ENCODE peak calls at places on chromosomes 3 and 15, in ten cellular contexts. D, O, S, Z, B, L, C, A, X and P are unnamed samples.

GRCh38 chr3:149401215-149401925 is 23.9 kb upstream of the TM4SF1 start:
- DNase-seq in D (no peak), O (no peak), S (no peak), Z (no peak), B (peak), L (peak), C (peak), A (no peak), X (no peak), P (no peak)

GRCh38 chr3:158781859-158782258 is 20.0 kb upstream of the MFSD1 start:
- DNase-seq in D (no peak), O (no peak), S (no peak), Z (no peak), B (no peak), L (no peak), C (no peak), A (no peak), X (no peak), P (no peak)

GRCh38 chr15:56244237-56244810 is 645 bp upstream of the RFX7 start:
- DNase-seq in D (peak), O (peak), S (peak), Z (no peak), B (peak), L (peak), C (peak), A (no peak), X (peak), P (peak)

GRCh38 chr3:8737823-8738222 is 4.2 kb downstream of the CAV3 start:
- DNase-seq in D (no peak), O (no peak), S (no peak), Z (no peak), B (peak), L (no peak), C (no peak), A (no peak), X (no peak), P (no peak)

GRCh38 chr15:49987198-49987785 is 131.7 kb downstream of the ATP8B4 start:
- DNase-seq in D (no peak), O (no peak), S (no peak), Z (no peak), B (no peak), L (no peak), C (no peak), A (no peak), X (no peak), P (no peak)

GRCh38 chr3:123611077-123611476 is 26.2 kb upstream of the HACD2 start:
- DNase-seq in D (no peak), O (no peak), S (no peak), Z (no peak), B (no peak), L (no peak), C (no peak), A (no peak), X (no peak), P (no peak)

GRCh38 chr3:14413381-14414071 is 11.1 kb downstream of the SLC6A6 start:
- DNase-seq in D (no peak), O (no peak), S (no peak), Z (no peak), B (no peak), L (peak), C (peak), A (no peak), X (no peak), P (no peak)

GRCh38 chr3:142239421-142239820 is 14.0 kb upstream of the GK5 start:
- DNase-seq in D (no peak), O (no peak), S (no peak), Z (no peak), B (no peak), L (no peak), C (peak), A (no peak), X (no peak), P (peak)

GRCh38 chr15:51338496-51338895 is at the start of gene CYP19A1:
- DNase-seq in D (no peak), O (no peak), S (no peak), Z (no peak), B (no peak), L (no peak), C (no peak), A (no peak), X (no peak), P (no peak)

GRCh38 chr3:168073842-168074311 is 21.8 kb downstream of the GOLIM4 start:
- DNase-seq in D (no peak), O (no peak), S (no peak), Z (no peak), B (no peak), L (no peak), C (no peak), A (no peak), X (no peak), P (no peak)

GRCh38 chr3:45986303-45986982 is 9.2 kb downstream of the FYCO1 start:
- DNase-seq in D (no peak), O (no peak), S (no peak), Z (no peak), B (peak), L (no peak), C (peak), A (no peak), X (no peak), P (no peak)

GRCh38 chr15:41417418-41417811 is 520 bp downstream of the RTF1 start:
- DNase-seq in D (peak), O (peak), S (no peak), Z (no peak), B (peak), L (no peak), C (peak), A (no peak), X (no peak), P (no peak)

GRCh38 chr3:64290161-64290560 is 64.9 kb upstream of the PRICKLE2 start:
- DNase-seq in D (no peak), O (no peak), S (no peak), Z (no peak), B (no peak), L (no peak), C (no peak), A (no peak), X (no peak), P (no peak)

GRCh38 chr3:125061646-125062045 is 5.8 kb upstream of the HEG1 start:
- DNase-seq in D (no peak), O (no peak), S (no peak), Z (no peak), B (no peak), L (no peak), C (no peak), A (no peak), X (no peak), P (no peak)

GRCh38 chr3:179174316-179174715 is 26.2 kb downstream of the PIK3CA start:
- DNase-seq in D (no peak), O (peak), S (no peak), Z (no peak), B (no peak), L (no peak), C (no peak), A (no peak), X (no peak), P (no peak)

GRCh38 chr15:97014001-97014400 is 683.5 kb downstream of the NR2F2 start:
- DNase-seq in D (no peak), O (no peak), S (no peak), Z (no peak), B (no peak), L (no peak), C (peak), A (no peak), X (no peak), P (no peak)

GRCh38 chr3:167375478-167375877 is 4.6 kb downstream of the ZBBX start:
- DNase-seq in D (no peak), O (no peak), S (no peak), Z (no peak), B (no peak), L (no peak), C (no peak), A (no peak), X (no peak), P (no peak)

GRCh38 chr3:186108106-186108940 is 566 bp downstream of the ETV5 start:
- DNase-seq in D (peak), O (peak), S (peak), Z (no peak), B (peak), L (peak), C (peak), A (peak), X (peak), P (no peak)

GRCh38 chr15:23447107-23447500 is at the start of gene GOLGA6L2:
- DNase-seq in D (no peak), O (peak), S (no peak), Z (no peak), B (no peak), L (no peak), C (no peak), A (no peak), X (no peak), P (no peak)

GRCh38 chr15:40338921-40339620 is 1.7 kb downstream of the CCDC9B start:
- DNase-seq in D (no peak), O (no peak), S (no peak), Z (no peak), B (peak), L (no peak), C (peak), A (no peak), X (no peak), P (no peak)

GRCh38 chr15:38617831-38618230 is 53.2 kb upstream of the RASGRP1 start:
- DNase-seq in D (no peak), O (no peak), S (no peak), Z (no peak), B (no peak), L (no peak), C (no peak), A (no peak), X (no peak), P (no peak)

GRCh38 chr15:73994912-73995622 is 551 bp downstream of the PML start:
- DNase-seq in D (no peak), O (no peak), S (no peak), Z (no peak), B (peak), L (peak), C (no peak), A (peak), X (no peak), P (no peak)

GRCh38 chr15:92666780-92667179 is 11.2 kb upstream of the FAM174B start:
- DNase-seq in D (no peak), O (no peak), S (no peak), Z (no peak), B (no peak), L (peak), C (no peak), A (no peak), X (no peak), P (no peak)

GRCh38 chr15:33795076-33795475 is 173.2 kb upstream of the CHRM5 start:
- DNase-seq in D (no peak), O (no peak), S (no peak), Z (no peak), B (no peak), L (no peak), C (peak), A (no peak), X (no peak), P (no peak)

GRCh38 chr3:17070560-17070959 is 185.8 kb downstream of the PLCL2 start:
- DNase-seq in D (no peak), O (no peak), S (no peak), Z (no peak), B (no peak), L (no peak), C (peak), A (no peak), X (no peak), P (no peak)

GRCh38 chr15:44029940-44030568 is 165.0 kb downstream of the FRMD5 start:
- DNase-seq in D (no peak), O (no peak), S (no peak), Z (no peak), B (peak), L (no peak), C (peak), A (no peak), X (no peak), P (no peak)

GRCh38 chr3:122245513-122246174 is 62.2 kb downstream of the CASR start:
- DNase-seq in D (no peak), O (peak), S (no peak), Z (no peak), B (peak), L (no peak), C (peak), A (no peak), X (no peak), P (no peak)

GRCh38 chr15:88465633-88466219 is 1.5 kb downstream of the MRPL46 start:
- DNase-seq in D (peak), O (peak), S (no peak), Z (no peak), B (peak), L (no peak), C (peak), A (no peak), X (no peak), P (no peak)

GRCh38 chr15:41013698-41014414 is 60.6 kb downstream of the CHAC1 start:
- DNase-seq in D (no peak), O (peak), S (no peak), Z (no peak), B (no peak), L (no peak), C (peak), A (no peak), X (no peak), P (no peak)

GRCh38 chr3:108667312-108667711 is 77.8 kb downstream of the DZIP3 start:
- DNase-seq in D (no peak), O (no peak), S (no peak), Z (no peak), B (no peak), L (no peak), C (no peak), A (no peak), X (no peak), P (no peak)

GRCh38 chr15:94387854-94388441 is 156.6 kb downstream of the MCTP2 start:
- DNase-seq in D (no peak), O (peak), S (no peak), Z (no peak), B (peak), L (no peak), C (no peak), A (no peak), X (no peak), P (no peak)